ENCODE peak calls at places on chromosomes 1 and 21, in five cellular contexts. E is H9, B is thoracic aorta, H is MM.1S, N is OCI-LY7. K is an unnamed sample. For H3K4me1, the result is how much of the 10 kb centered on the place peaks cover.

GRCh38 chr1:18597159-18598042 is 33.2 kb upstream of the PAX7 start:
- DNase-seq in B (no peak), N (peak), H (peak), E (peak), K (peak)

GRCh38 chr1:11326070-11326469 is 53.1 kb downstream of the UBIAD1 start:
- DNase-seq in B (no peak), H (no peak), N (no peak), E (no peak), K (no peak)

GRCh38 chr1:187433598-187433997 is 604.8 kb downstream of the PLA2G4A start:
- DNase-seq in B (no peak), H (no peak), N (no peak), E (no peak), K (no peak)

GRCh38 chr21:41877901-41878830 is 978 bp downstream of the PRDM15 start:
- DNase-seq in N (peak), B (no peak), H (peak), E (no peak), K (peak)

GRCh38 chr1:10901091-10901893 is 104.8 kb upstream of the CASZ1 start:
- DNase-seq in N (no peak), H (no peak), E (no peak), B (no peak), K (no peak)

GRCh38 chr21:38159355-38159754 is 97.4 kb upstream of the KCNJ15 start:
- DNase-seq in B (peak), E (peak), H (peak), N (peak), K (peak)

GRCh38 chr1:196372896-196373536 is 235.2 kb downstream of the KCNT2 start:
- DNase-seq in H (peak), E (no peak), N (peak), B (no peak), K (peak)

GRCh38 chr1:201145132-201145531 is 9.1 kb downstream of the TMEM9 start:
- DNase-seq in H (no peak), N (no peak), E (no peak), B (no peak), K (no peak)

GRCh38 chr1:6646499-6647148 is 22.0 kb downstream of the THAP3 start:
- DNase-seq in H (peak), E (peak), B (no peak), N (peak), K (peak)

GRCh38 chr1:19923137-19923952 is at the start of gene PLA2G2E:
- DNase-seq in H (no peak), N (no peak), E (no peak), B (no peak), K (no peak)

GRCh38 chr1:202959276-202959620 is 1.1 kb upstream of the ADIPOR1 start:
- DNase-seq in N (no peak), E (no peak), B (no peak), H (no peak), K (no peak)

GRCh38 chr1:9909222-9910046 is 635 bp downstream of the CTNNBIP1 start:
- DNase-seq in H (peak), E (no peak), B (no peak), N (peak), K (peak)

GRCh38 chr1:64864018-64864945 is 102.1 kb downstream of the JAK1 start:
- DNase-seq in B (no peak), N (peak), E (no peak), H (peak), K (peak)

GRCh38 chr1:206521002-206521585 is 13.8 kb downstream of the RASSF5 start:
- DNase-seq in E (no peak), H (no peak), B (no peak), N (no peak), K (no peak)

GRCh38 chr1:157315544-157315943 is 177.3 kb upstream of the ETV3 start:
- DNase-seq in N (no peak), H (no peak), B (no peak), E (no peak), K (no peak)

GRCh38 chr1:47705517-47706130 is 267.8 kb downstream of the FOXD2 start:
- DNase-seq in N (no peak), B (no peak), H (no peak), E (no peak), K (no peak)

GRCh38 chr1:202281316-202282016 is 60.3 kb downstream of the UBE2T start:
- DNase-seq in B (no peak), E (no peak), N (no peak), H (no peak), K (no peak)

GRCh38 chr1:165696625-165697100 is 1.7 kb downstream of the ALDH9A1 start:
- DNase-seq in H (no peak), B (no peak), N (no peak), E (no peak), K (no peak)

GRCh38 chr1:32924881-32925344 is 23.7 kb upstream of the TMEM54 start:
- DNase-seq in N (no peak), H (no peak), B (no peak), E (peak), K (no peak)

GRCh38 chr1:221575605-221576004 is 166.3 kb downstream of the DUSP10 start:
- DNase-seq in B (no peak), N (no peak), H (no peak), E (no peak), K (no peak)

GRCh38 chr21:45590726-45591618 is 48.7 kb upstream of the SLC19A1 start:
- DNase-seq in B (no peak), E (peak), H (no peak), N (peak), K (peak)

GRCh38 chr1:177907000-177907399 is 62.9 kb downstream of the SEC16B start:
- DNase-seq in N (no peak), E (no peak), B (no peak), H (no peak), K (no peak)

GRCh38 chr1:156584813-156585212 is 5.3 kb downstream of the TTC24 start:
- DNase-seq in B (no peak), E (peak), N (peak), H (no peak), K (no peak)

GRCh38 chr1:190597361-190597760 is 119.7 kb upstream of the BRINP3 start:
- DNase-seq in B (no peak), E (no peak), N (no peak), H (no peak), K (no peak)

GRCh38 chr1:23470282-23471070 is 13.5 kb downstream of the ASAP3 start:
- DNase-seq in B (no peak), N (no peak), E (no peak), H (no peak), K (no peak)

DNA sequence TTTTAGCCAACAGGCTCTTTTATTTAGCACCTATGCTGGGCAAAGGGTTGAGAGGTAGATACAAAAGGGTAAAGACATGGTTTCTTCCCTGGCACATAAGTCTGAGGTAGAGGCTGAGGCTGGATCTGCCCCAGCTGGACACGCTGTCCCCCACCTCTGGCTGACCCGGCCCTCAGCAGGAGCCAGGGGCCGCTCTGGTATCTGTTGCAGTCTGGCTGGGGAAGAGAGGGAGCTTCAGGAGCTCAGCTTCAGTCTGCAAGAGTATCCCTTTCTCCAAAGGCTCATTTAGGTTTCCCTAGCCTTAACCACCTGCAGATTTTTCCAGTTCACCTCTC is 14.2 kb downstream of the BLACAT1 start:
- DNase-seq in E (no peak), N (no peak), H (no peak), B (no peak), K (no peak)
- H3K27ac ChIP-seq in E (no peak), N (peak), H (peak), B (no peak), K (peak)

GRCh38 chr1:94154989-94155388 is 34.0 kb upstream of the ABCA4 start:
- DNase-seq in N (no peak), E (no peak), B (no peak), H (no peak), K (no peak)

GRCh38 chr1:94156226-94156625 is 35.3 kb upstream of the ABCA4 start:
- DNase-seq in B (no peak), N (no peak), H (no peak), E (no peak), K (no peak)

DNA sequence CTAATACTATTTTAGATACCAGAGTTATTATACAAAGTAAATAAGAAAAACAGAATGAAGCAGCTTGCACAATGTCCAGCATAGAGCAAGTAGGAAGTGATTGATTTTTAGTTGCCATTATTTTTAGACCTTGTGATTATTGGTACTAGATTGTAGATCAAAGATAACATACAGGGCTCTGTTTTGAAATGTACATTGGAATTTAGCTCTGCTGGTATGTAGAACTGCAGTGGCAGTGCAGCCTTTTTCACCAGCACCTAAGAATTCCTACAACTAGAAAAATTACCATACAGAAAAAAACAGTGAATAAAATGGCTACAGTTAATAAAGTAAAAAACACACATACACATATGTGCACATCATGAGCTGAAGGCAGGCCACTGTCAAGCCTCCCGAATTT is 32.2 kb upstream of the ABCA4 start:
- DNase-seq in N (no peak), E (no peak), B (no peak), H (no peak), K (no peak)
- H3K4me1 ChIP-seq in N (under half), E (under half), B (under half), H (under half), K (under half)

GRCh38 chr1:26677306-26678115 is 18.3 kb upstream of the ARID1A start:
- DNase-seq in N (peak), E (peak), B (no peak), H (peak), K (peak)
- H3K27ac ChIP-seq in N (no peak), E (no peak), B (peak), H (peak), K (peak)

DNA sequence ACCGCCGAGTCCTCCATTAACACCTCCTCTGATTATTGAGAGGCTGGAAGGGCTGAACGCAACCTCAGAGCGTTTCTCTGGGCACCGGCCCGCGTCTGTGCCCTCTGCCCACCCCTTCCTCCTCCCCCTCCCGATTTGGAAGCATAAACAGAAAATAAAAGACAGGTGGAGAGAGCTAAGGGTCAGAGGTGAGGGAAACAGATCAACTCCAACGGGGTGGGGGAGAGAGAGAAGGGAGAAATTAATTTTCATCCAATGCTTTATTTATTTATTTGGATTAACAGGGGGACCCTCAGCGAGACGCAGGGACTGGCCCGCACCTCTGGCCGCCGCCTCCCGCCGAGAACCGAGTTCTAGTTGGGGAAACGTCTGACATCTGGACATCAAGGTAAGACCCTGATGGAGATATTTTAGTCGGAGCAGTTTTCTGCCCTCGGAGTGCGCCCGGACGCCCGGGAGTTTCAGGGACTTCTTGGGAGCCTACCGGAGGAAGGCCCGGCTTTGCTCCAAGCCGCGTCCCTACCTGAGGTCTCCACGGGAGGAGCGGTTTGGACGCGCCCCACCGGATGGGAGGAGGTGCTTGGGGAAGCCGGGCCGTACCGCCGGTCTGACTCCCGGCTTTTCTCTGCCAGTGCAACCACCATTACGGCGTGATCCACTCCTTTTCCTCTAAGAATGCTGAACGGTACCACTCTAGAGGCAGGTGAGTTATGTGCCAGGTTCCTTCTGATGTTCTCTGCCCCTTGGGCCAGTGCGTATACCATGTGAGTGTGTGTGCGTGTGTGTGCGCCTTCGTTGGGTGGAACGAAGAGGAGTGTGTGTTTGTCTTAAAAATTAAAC is 5.1 kb upstream of the LHX9 start:
- DNase-seq in N (no peak), H (no peak), E (no peak), B (no peak), K (no peak)
- H3K4me1 ChIP-seq in N (under half), H (under half), E (under half), B (under half), K (half or more)

GRCh38 chr1:112876315-112876714 is 79.7 kb downstream of the SLC16A1 start:
- DNase-seq in H (no peak), B (no peak), E (no peak), N (no peak), K (no peak)

GRCh38 chr1:112870887-112871646 is 84.9 kb downstream of the SLC16A1 start:
- DNase-seq in H (no peak), N (no peak), E (no peak), B (no peak), K (no peak)

GRCh38 chr1:112869895-112870294 is 86.1 kb downstream of the SLC16A1 start:
- DNase-seq in E (no peak), H (no peak), B (no peak), N (no peak), K (no peak)

GRCh38 chr1:112868191-112868590 is 87.8 kb downstream of the SLC16A1 start:
- DNase-seq in H (no peak), E (no peak), N (no peak), B (no peak), K (no peak)

GRCh38 chr1:112872551-112872962 is 83.4 kb downstream of the SLC16A1 start:
- DNase-seq in N (no peak), B (no peak), E (no peak), H (no peak), K (no peak)
- H3K27ac ChIP-seq in N (no peak), B (no peak), E (no peak), H (no peak), K (no peak)

DNA sequence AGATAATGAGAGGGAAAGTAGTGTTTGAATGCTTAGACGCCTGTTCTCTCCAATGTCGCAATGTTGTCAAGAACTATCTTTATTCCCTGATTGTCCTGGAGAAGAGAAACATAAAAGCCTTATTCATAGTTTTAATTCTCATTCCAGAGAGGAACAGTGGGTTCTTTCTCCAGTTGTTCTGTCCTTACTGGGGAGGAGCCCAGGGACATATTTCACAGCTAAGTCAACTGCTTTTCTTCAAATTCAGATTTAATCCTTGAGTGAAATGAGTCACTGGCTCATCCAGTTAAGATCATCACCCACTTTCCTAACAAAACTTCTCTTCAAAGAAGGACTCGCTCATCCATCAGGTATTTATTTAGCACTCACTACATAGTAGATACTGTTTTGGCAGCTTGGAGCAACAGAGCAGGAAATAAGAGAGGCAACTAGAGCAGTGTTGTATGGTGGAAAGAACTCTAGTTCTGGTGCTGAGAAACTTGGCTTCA is 365.7 kb upstream of the USP24 start:
- DNase-seq in E (no peak), B (no peak), H (no peak), N (no peak), K (no peak)
- H3K4me1 ChIP-seq in E (under half), B (half or more), H (under half), N (under half), K (under half)

GRCh38 chr1:21331752-21332480 is 41.7 kb upstream of the ECE1 start:
- DNase-seq in N (no peak), H (no peak), E (no peak), B (no peak), K (no peak)
- H3K27ac ChIP-seq in N (no peak), H (no peak), E (no peak), B (peak), K (peak)